ENCODE peak calls at places on chromosomes 4 and X, in ten cellular contexts. N, C, U, Z, Q, B, E, V, G and F are unnamed samples.
A peak's percentile ranks its signal among the peaks of the same experiment; 100 is the strongest.

GRCh38 chrX:13468096-13468495 is 101.3 kb upstream of the EGFL6 start:
- DNase-seq in B (no peak), E (no peak), Z (no peak), G (no peak), V (no peak), N (no peak), U (no peak), Q (no peak), C (no peak), F (no peak)

GRCh38 chrX:103330601-103331397 is 760 bp downstream of the TCEAL7 start:
- DNase-seq in C (no peak), Z (peak; percentile 29), N (peak; percentile 59), E (no peak), Q (no peak), U (no peak), V (no peak), B (no peak), G (no peak), F (no peak)

GRCh38 chr4:121711263-121712000 is 14.7 kb upstream of the ANXA5 start:
- DNase-seq in U (peak; percentile 48), G (peak; percentile 88), N (peak; percentile 96), V (peak; percentile 80), Q (peak; percentile 84), C (peak; percentile 87), B (peak; percentile 59), Z (peak; percentile 89), E (peak; percentile 55), F (peak; percentile 80)

GRCh38 chrX:107674480-107675364 is 46.4 kb downstream of the PRPS1 start:
- DNase-seq in C (peak; percentile 63), Q (no peak), Z (no peak), G (peak; percentile 71), B (peak; percentile 66), E (peak; percentile 28), U (no peak), V (no peak), N (peak; percentile 95), F (no peak)

GRCh38 chrX:2928583-2929434 is at the start of gene ARSD:
- DNase-seq in C (peak; percentile 86), E (peak; percentile 87), V (peak; percentile 75), Q (peak; percentile 51), B (peak; percentile 96), U (peak; percentile 76), N (peak; percentile 96), G (peak; percentile 90), Z (peak; percentile 96), F (peak; percentile 84)

GRCh38 chrX:74133156-74133796 is 170.7 kb upstream of the ZCCHC13 start:
- DNase-seq in N (no peak), U (peak; percentile 12), Z (no peak), Q (peak; percentile 12), E (peak; percentile 43), V (peak; percentile 16), C (peak; percentile 40), G (no peak), B (peak; percentile 27), F (peak; percentile 23)

GRCh38 chr4:77072195-77072753 is 3.5 kb downstream of the CCNI start:
- DNase-seq in E (peak; percentile 48), G (no peak), C (peak; percentile 83), Z (no peak), V (no peak), Q (no peak), B (no peak), U (no peak), N (no peak), F (no peak)

GRCh38 chr4:182449186-182449880 is 206.1 kb downstream of the TENM3 start:
- DNase-seq in V (peak; percentile 9), N (peak; percentile 85), Q (no peak), Z (no peak), G (no peak), C (peak; percentile 54), E (no peak), U (no peak), B (peak; percentile 19), F (no peak)

GRCh38 chrX:81120936-81121351 is 80.8 kb downstream of the HMGN5 start:
- DNase-seq in Z (no peak), V (peak; percentile 14), B (peak; percentile 47), C (peak; percentile 50), Q (peak; percentile 38), E (peak; percentile 68), U (peak; percentile 46), N (peak; percentile 59), G (peak; percentile 16), F (peak; percentile 14)

GRCh38 chr4:22733816-22734215 is 41.1 kb downstream of the GBA3 start:
- DNase-seq in N (no peak), Q (no peak), U (no peak), V (no peak), B (no peak), C (no peak), Z (no peak), E (no peak), G (no peak), F (no peak)

GRCh38 chrX:109928596-109929335 is 74.1 kb upstream of the TMEM164 start:
- DNase-seq in G (no peak), U (no peak), Z (no peak), C (no peak), V (no peak), B (no peak), E (no peak), N (no peak), Q (no peak), F (no peak)

GRCh38 chr4:118351851-118352827 is 664 bp downstream of the PRSS12 start:
- DNase-seq in C (peak; percentile 71), Q (peak; percentile 74), N (peak; percentile 65), B (peak; percentile 61), V (no peak), G (no peak), E (peak; percentile 33), U (peak; percentile 14), Z (peak; percentile 88), F (no peak)

GRCh38 chrX:30215357-30215843 is at the start of gene MAGEB2:
- DNase-seq in Z (peak; percentile 34), Q (peak; percentile 3), V (no peak), B (no peak), U (no peak), C (no peak), G (no peak), N (no peak), E (no peak), F (no peak)

GRCh38 chr4:173252024-173252935 is 81.9 kb downstream of the HMGB2 start:
- DNase-seq in Z (no peak), C (peak; percentile 99), E (peak; percentile 30), G (peak; percentile 33), N (peak; percentile 78), U (peak; percentile 27), Q (no peak), V (peak; percentile 100), B (peak; percentile 34), F (peak; percentile 89)

GRCh38 chrX:70535198-70535597 is 90.6 kb downstream of the DLG3 start:
- DNase-seq in Z (no peak), G (no peak), Q (no peak), B (peak; percentile 21), U (no peak), C (no peak), E (no peak), V (no peak), N (no peak), F (no peak)

GRCh38 chr4:173530326-173531062 is 465 bp upstream of the HAND2 start:
- DNase-seq in Z (peak; percentile 42), G (no peak), B (no peak), C (no peak), U (no peak), E (no peak), N (peak; percentile 70), Q (no peak), V (no peak), F (no peak)

GRCh38 chr4:114558446-114559020 is 40.1 kb upstream of the UGT8 start:
- DNase-seq in N (no peak), Z (no peak), V (no peak), U (no peak), Q (no peak), E (no peak), C (peak; percentile 2), B (no peak), G (no peak), F (no peak)

GRCh38 chr4:7607156-7607910 is 172.6 kb upstream of the PSAPL1 start:
- DNase-seq in G (no peak), Z (no peak), E (no peak), B (no peak), C (no peak), N (no peak), V (no peak), Q (no peak), U (no peak), F (no peak)

GRCh38 chr4:70997068-70997467 is 3.6 kb downstream of the DCK start:
- DNase-seq in E (no peak), G (no peak), Q (no peak), B (no peak), Z (no peak), N (no peak), V (no peak), U (no peak), C (no peak), F (no peak)
- H3K4me3 ChIP-seq in E (peak overlapping the region; percentile 91), G (no peak overlapping the region), Q (no peak overlapping the region), B (no peak overlapping the region), Z (no peak overlapping the region), N (no peak overlapping the region), V (no peak overlapping the region), U (no peak overlapping the region), C (no peak overlapping the region), F (no peak overlapping the region)

DNA sequence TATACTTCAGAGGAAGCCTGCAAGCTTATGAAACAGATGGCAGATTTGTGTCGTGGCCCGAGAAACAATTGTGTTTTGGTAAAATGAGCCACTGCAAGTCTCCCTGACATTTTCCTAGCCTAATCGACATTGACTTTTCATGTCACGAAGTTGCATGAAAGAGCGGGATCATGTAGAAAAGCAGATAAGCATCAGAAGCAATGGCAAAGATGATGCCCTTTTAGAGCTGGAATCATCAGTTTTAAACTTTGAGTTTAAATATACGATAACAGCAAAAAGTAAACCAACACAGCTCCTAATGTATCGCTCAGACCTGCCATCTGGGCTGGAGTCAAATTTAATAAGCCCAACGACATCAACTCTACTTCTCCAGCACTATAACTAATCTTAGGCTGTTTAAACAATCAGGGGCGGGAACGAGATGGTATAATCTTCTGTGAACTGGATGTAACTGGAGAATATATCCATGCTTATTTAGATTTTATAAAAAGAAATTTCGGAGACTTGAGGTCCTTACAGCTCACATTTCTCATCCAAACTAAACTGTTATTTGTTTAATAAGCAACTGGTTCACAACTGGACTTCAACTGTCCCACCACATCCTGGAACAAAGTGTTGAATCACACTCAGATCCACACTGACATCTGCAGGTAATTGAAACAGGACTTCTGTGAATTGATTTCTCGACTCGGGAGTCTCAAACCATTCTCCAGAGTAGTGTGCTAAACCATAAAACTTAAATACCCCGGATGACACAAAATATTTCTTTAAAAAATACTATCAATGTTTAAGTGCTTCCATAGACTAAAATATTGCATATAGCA is 95.1 kb upstream of the PLAC1 start:
- DNase-seq in N (no peak), G (no peak), E (peak; percentile 3), Z (no peak), V (no peak), B (no peak), U (no peak), C (peak; percentile 19), Q (peak; percentile 16), F (no peak)
- TF ChIP-seq CTCF in N (no peak), G (peak; percentile 58), E (no peak), Z (no peak), V (peak; percentile 32), B (no peak), U (no peak), C (peak; percentile 26), Q (peak; percentile 53), F (no peak)

GRCh38 chrX:154096140-154097002 is 1.1 kb downstream of the MECP2 start:
- DNase-seq in V (no peak), Q (peak; percentile 10), Z (no peak), E (peak; percentile 52), B (no peak), G (peak; percentile 39), N (no peak), C (peak; percentile 10), U (peak; percentile 32), F (no peak)
- H3K4me3 ChIP-seq in V (peak overlapping the region; percentile 60), Q (peak overlapping the region; percentile 68), Z (peak overlapping the region; percentile 78), E (peak overlapping the region; percentile 84), B (peak overlapping the region; percentile 57), G (peak overlapping the region; percentile 79), N (peak overlapping the region; percentile 72), C (peak overlapping the region; percentile 41), U (peak overlapping the region; percentile 73), F (peak overlapping the region; percentile 71)

GRCh38 chr4:80592950-80593349 is 257.4 kb downstream of the CFAP299 start:
- DNase-seq in C (no peak), N (no peak), G (no peak), E (peak; percentile 7), Z (no peak), U (no peak), B (no peak), Q (no peak), V (no peak), F (no peak)
- TF ChIP-seq CTCF in C (peak; percentile 16), N (no peak), G (no peak), E (peak; percentile 7), Z (no peak), U (peak; percentile 40), B (peak; percentile 24), Q (peak; percentile 5), V (no peak), F (peak; percentile 8)